ENCODE peak calls at places on chromosomes 13 and 19, in ten cellular contexts. R is small intestine; D is cardiac muscle cell; S is fibroblast of mammary gland; B is D341Med; U is stimulated activated CD4-positive, alpha-beta T cell treated with anti-CD3 and anti-CD28 coated beads, Interleukin-4, amount 100 ng/mL, for 48 hours; V is neural crest cell; E is Calu3; F is iPS DF 6.9; N is ELR. P is an unnamed sample.
A peak's percentile ranks its signal among the peaks of the same experiment; 100 is the strongest.

GRCh38 chr13:28429096-28429495 is 65.8 kb downstream of the FLT1 start:
- DNase-seq in D (no peak), N (no peak), F (no peak), E (no peak), R (no peak), U (no peak), B (no peak), S (no peak), V (no peak), P (no peak)

GRCh38 chr19:645912-646797 is 6.5 kb downstream of the FGF22 start:
- DNase-seq in V (no peak), R (no peak), B (no peak), N (no peak), D (no peak), F (no peak), E (no peak), U (no peak), S (no peak), P (no peak)

GRCh38 chr13:46354143-46355087 is 32.6 kb downstream of the RUBCNL start:
- DNase-seq in N (peak; percentile 96), D (peak; percentile 90), R (no peak), V (no peak), E (peak; percentile 17), F (no peak), B (no peak), U (no peak), S (peak; percentile 97), P (no peak)

GRCh38 chr13:21040120-21040834 is 21.1 kb downstream of the LATS2 start:
- DNase-seq in D (no peak), B (no peak), E (no peak), F (no peak), N (no peak), R (no peak), U (no peak), V (no peak), S (no peak), P (peak; percentile 39)

GRCh38 chr13:48801255-48801654 is 147.5 kb downstream of the CYSLTR2 start:
- DNase-seq in R (no peak), S (peak; percentile 99), N (peak; percentile 68), U (no peak), B (no peak), E (no peak), V (no peak), F (no peak), D (no peak), P (no peak)

GRCh38 chr13:74056829-74057564 is 77.2 kb downstream of the KLF12 start:
- DNase-seq in F (no peak), U (no peak), V (no peak), N (no peak), D (no peak), R (no peak), E (no peak), S (no peak), B (peak; percentile 22), P (no peak)

GRCh38 chr13:27079421-27079958 is 92.1 kb downstream of the USP12 start:
- DNase-seq in R (no peak), N (peak; percentile 42), D (peak; percentile 72), E (no peak), B (no peak), F (peak; percentile 7), S (peak; percentile 36), U (no peak), V (no peak), P (peak; percentile 17)

GRCh38 chr13:105442941-105443340 is 1092.5 kb downstream of the EFNB2 start:
- DNase-seq in N (peak; percentile 83), S (peak; percentile 99), V (no peak), B (no peak), E (peak; percentile 11), D (peak; percentile 96), F (no peak), R (peak; percentile 82), U (no peak), P (no peak)

GRCh38 chr19:37594982-37595382 is 306 bp downstream of the ZNF540 start:
- DNase-seq in B (peak; percentile 68), E (peak; percentile 49), V (no peak), R (peak; percentile 72), U (peak; percentile 38), N (peak; percentile 65), S (peak; percentile 55), F (no peak), D (peak; percentile 67), P (no peak)

GRCh38 chr13:75650991-75651390 is 14.9 kb downstream of the LMO7 start:
- DNase-seq in S (no peak), B (no peak), U (no peak), V (no peak), D (no peak), N (no peak), R (no peak), F (no peak), E (no peak), P (no peak)

GRCh38 chr19:7833225-7834156 is 3.5 kb downstream of the EVI5L start:
- DNase-seq in R (peak; percentile 95), S (peak; percentile 89), U (no peak), B (peak; percentile 69), E (peak; percentile 74), N (peak; percentile 87), F (no peak), V (no peak), D (peak; percentile 79), P (no peak)

GRCh38 chr19:751501-752341 is 809 bp downstream of the MISP start:
- DNase-seq in D (peak; percentile 64), V (no peak), F (no peak), U (no peak), S (peak; percentile 87), E (peak; percentile 75), B (no peak), R (peak; percentile 99), N (peak; percentile 96), P (no peak)

GRCh38 chr19:37914908-37915307 is 7.9 kb downstream of the SIPA1L3 start:
- DNase-seq in V (no peak), S (no peak), B (no peak), U (no peak), R (no peak), N (no peak), E (no peak), F (no peak), D (no peak), P (no peak)

GRCh38 chr13:36904219-36904618 is 15.8 kb downstream of the SMAD9 start:
- DNase-seq in N (no peak), V (no peak), R (no peak), F (no peak), B (peak; percentile 73), S (no peak), U (no peak), D (no peak), E (no peak), P (no peak)

GRCh38 chr13:98313938-98314292 is 136.8 kb upstream of the RNF113B start:
- DNase-seq in S (no peak), D (no peak), F (no peak), N (no peak), R (peak; percentile 79), B (no peak), V (no peak), U (no peak), E (no peak), P (no peak)

GRCh38 chr13:41413907-41414306 is 43.4 kb upstream of the RGCC start:
- DNase-seq in D (no peak), B (no peak), S (no peak), F (no peak), V (no peak), U (no peak), E (no peak), N (no peak), R (no peak), P (no peak)

GRCh38 chr13:108470921-108471320 is 158.5 kb upstream of the MYO16 start:
- DNase-seq in F (no peak), U (no peak), B (no peak), S (no peak), D (no peak), R (no peak), V (no peak), E (no peak), N (no peak), P (no peak)

GRCh38 chr13:101474419-101474957 is 22.0 kb downstream of the ITGBL1 start:
- DNase-seq in S (peak; percentile 90), D (peak; percentile 93), N (peak; percentile 87), V (peak; percentile 6), E (peak; percentile 22), U (no peak), F (no peak), R (no peak), B (no peak), P (peak; percentile 61)

GRCh38 chr19:10797541-10798256 is 38.3 kb downstream of the TMED1 start:
- DNase-seq in B (no peak), V (no peak), F (no peak), R (no peak), U (peak; percentile 62), S (no peak), N (no peak), D (no peak), E (no peak), P (no peak)